ENCODE peak calls at places on chromosomes 5 and 9, in ten cellular contexts. Y, S, H, M, N, X, I, B, V and L are unnamed samples. For H3K4me1, the result is how much of the 10 kb centered on the place peaks cover.

GRCh38 chr9:36276840-36277239 is 18.6 kb upstream of the GNE start:
- DNase-seq in Y (no peak), S (no peak), H (no peak), M (no peak), N (peak), X (peak), I (peak), B (no peak), V (no peak), L (no peak)

GRCh38 chr5:81549123-81549522 is 155.2 kb upstream of the ACOT12 start:
- DNase-seq in Y (no peak), S (no peak), H (no peak), M (no peak), N (no peak), X (no peak), I (no peak), B (no peak), V (no peak), L (no peak)

GRCh38 chr5:641331-641765 is 29.2 kb downstream of the CEP72 start:
- DNase-seq in Y (no peak), S (no peak), H (no peak), M (no peak), N (no peak), X (no peak), I (no peak), B (no peak), V (no peak), L (no peak)

GRCh38 chr5:54834121-54834842 is 151.1 kb downstream of the ESM1 start:
- DNase-seq in Y (no peak), S (no peak), H (peak), M (no peak), N (peak), X (no peak), I (no peak), B (no peak), V (no peak), L (no peak)

GRCh38 chr9:134709512-134710270 is 68.1 kb downstream of the COL5A1 start:
- DNase-seq in Y (peak), S (no peak), H (peak), M (peak), N (peak), X (no peak), I (no peak), B (no peak), V (no peak), L (peak)

GRCh38 chr9:137304383-137305059 is 2.5 kb upstream of the NRARP start:
- DNase-seq in Y (peak), S (no peak), H (peak), M (peak), N (no peak), X (peak), I (peak), B (no peak), V (peak), L (no peak)

GRCh38 chr9:71725590-71726338 is 42.5 kb downstream of the CEMIP2 start:
- DNase-seq in Y (no peak), S (no peak), H (no peak), M (no peak), N (no peak), X (no peak), I (peak), B (no peak), V (no peak), L (no peak)

GRCh38 chr5:107431998-107432397 is 238.7 kb downstream of the EFNA5 start:
- DNase-seq in Y (no peak), S (no peak), H (no peak), M (no peak), N (no peak), X (no peak), I (peak), B (no peak), V (no peak), L (peak)

GRCh38 chr5:135439426-135440205 is 7.5 kb downstream of the DCANP1 start:
- DNase-seq in Y (no peak), S (peak), H (no peak), M (no peak), N (no peak), X (no peak), I (no peak), B (peak), V (peak), L (no peak)

GRCh38 chr9:106921341-106921899 is 58.5 kb downstream of the ZNF462 start:
- DNase-seq in Y (no peak), S (peak), H (no peak), M (no peak), N (peak), X (peak), I (peak), B (no peak), V (no peak), L (peak)

GRCh38 chr9:130931508-130932150 is 7.4 kb downstream of the FIBCD1 start:
- DNase-seq in Y (no peak), S (no peak), H (no peak), M (no peak), N (no peak), X (no peak), I (peak), B (no peak), V (no peak), L (no peak)

GRCh38 chr9:32378993-32379729 is 5.3 kb upstream of the ACO1 start:
- DNase-seq in Y (no peak), S (no peak), H (no peak), M (no peak), N (peak), X (peak), I (peak), B (no peak), V (no peak), L (peak)

GRCh38 chr5:87339986-87340385 is 72.3 kb downstream of the RASA1 start:
- DNase-seq in Y (no peak), S (no peak), H (no peak), M (no peak), N (no peak), X (no peak), I (no peak), B (no peak), V (no peak), L (no peak)

GRCh38 chr5:110727025-110727314 is 499 bp upstream of the TMEM232 start:
- DNase-seq in Y (no peak), S (no peak), H (no peak), M (no peak), N (no peak), X (peak), I (no peak), B (no peak), V (no peak), L (no peak)

GRCh38 chr5:154477382-154478223 is 424 bp downstream of the HAND1 start:
- DNase-seq in Y (peak), S (no peak), H (no peak), M (peak), N (no peak), X (peak), I (no peak), B (peak), V (no peak), L (peak)

GRCh38 chr9:22111871-22112247 is 102.8 kb upstream of the CDKN2B start:
- DNase-seq in Y (no peak), S (no peak), H (no peak), M (no peak), N (no peak), X (no peak), I (no peak), B (no peak), V (no peak), L (no peak)

GRCh38 chr5:94849821-94850736 is 231.6 kb downstream of the SLF1 start:
- DNase-seq in Y (no peak), S (no peak), H (no peak), M (no peak), N (no peak), X (peak), I (peak), B (no peak), V (no peak), L (peak)

GRCh38 chr5:18394154-18394804 is 760.0 kb downstream of the TAF11L14 start:
- DNase-seq in Y (no peak), S (peak), H (no peak), M (no peak), N (no peak), X (peak), I (peak), B (peak), V (peak), L (peak)

GRCh38 chr5:123156577-123157296 is 67.7 kb downstream of the PRDM6 start:
- DNase-seq in Y (no peak), S (no peak), H (no peak), M (no peak), N (no peak), X (no peak), I (peak), B (no peak), V (no peak), L (no peak)

GRCh38 chr5:115433918-115434317 is 110.7 kb downstream of the FEM1C start:
- DNase-seq in Y (no peak), S (no peak), H (no peak), M (no peak), N (no peak), X (no peak), I (no peak), B (no peak), V (no peak), L (no peak)

GRCh38 chr9:78548666-78549065 is 251.7 kb downstream of the PSAT1 start:
- DNase-seq in Y (no peak), S (no peak), H (no peak), M (no peak), N (no peak), X (no peak), I (no peak), B (no peak), V (no peak), L (no peak)

GRCh38 chr9:123893831-123894460 is 36.0 kb downstream of the DENND1A start:
- DNase-seq in Y (no peak), S (no peak), H (no peak), M (no peak), N (no peak), X (no peak), I (no peak), B (no peak), V (no peak), L (peak)

GRCh38 chr9:81868145-81868544 is 60.1 kb upstream of the SPATA31D4 start:
- DNase-seq in Y (no peak), S (no peak), H (no peak), M (no peak), N (no peak), X (no peak), I (no peak), B (no peak), V (no peak), L (no peak)

GRCh38 chr5:170482511-170482910 is 21.3 kb upstream of the KCNIP1 start:
- DNase-seq in Y (no peak), S (no peak), H (no peak), M (no peak), N (no peak), X (no peak), I (no peak), B (peak), V (no peak), L (no peak)

GRCh38 chr5:160230686-160231527 is 1.6 kb downstream of the FABP6 start:
- DNase-seq in Y (no peak), S (peak), H (no peak), M (peak), N (no peak), X (no peak), I (no peak), B (no peak), V (peak), L (no peak)

GRCh38 chr5:175246242-175246891 is 197.6 kb downstream of the DRD1 start:
- DNase-seq in Y (no peak), S (peak), H (no peak), M (peak), N (no peak), X (no peak), I (peak), B (no peak), V (no peak), L (peak)

GRCh38 chr9:136043386-136044054 is 51.6 kb downstream of the NACC2 start:
- DNase-seq in Y (peak), S (no peak), H (no peak), M (no peak), N (no peak), X (no peak), I (no peak), B (peak), V (no peak), L (no peak)

GRCh38 chr9:133476531-133476930 is 2.4 kb downstream of the SLC2A6 start:
- DNase-seq in Y (peak), S (no peak), H (no peak), M (no peak), N (no peak), X (no peak), I (no peak), B (no peak), V (no peak), L (no peak)

DNA sequence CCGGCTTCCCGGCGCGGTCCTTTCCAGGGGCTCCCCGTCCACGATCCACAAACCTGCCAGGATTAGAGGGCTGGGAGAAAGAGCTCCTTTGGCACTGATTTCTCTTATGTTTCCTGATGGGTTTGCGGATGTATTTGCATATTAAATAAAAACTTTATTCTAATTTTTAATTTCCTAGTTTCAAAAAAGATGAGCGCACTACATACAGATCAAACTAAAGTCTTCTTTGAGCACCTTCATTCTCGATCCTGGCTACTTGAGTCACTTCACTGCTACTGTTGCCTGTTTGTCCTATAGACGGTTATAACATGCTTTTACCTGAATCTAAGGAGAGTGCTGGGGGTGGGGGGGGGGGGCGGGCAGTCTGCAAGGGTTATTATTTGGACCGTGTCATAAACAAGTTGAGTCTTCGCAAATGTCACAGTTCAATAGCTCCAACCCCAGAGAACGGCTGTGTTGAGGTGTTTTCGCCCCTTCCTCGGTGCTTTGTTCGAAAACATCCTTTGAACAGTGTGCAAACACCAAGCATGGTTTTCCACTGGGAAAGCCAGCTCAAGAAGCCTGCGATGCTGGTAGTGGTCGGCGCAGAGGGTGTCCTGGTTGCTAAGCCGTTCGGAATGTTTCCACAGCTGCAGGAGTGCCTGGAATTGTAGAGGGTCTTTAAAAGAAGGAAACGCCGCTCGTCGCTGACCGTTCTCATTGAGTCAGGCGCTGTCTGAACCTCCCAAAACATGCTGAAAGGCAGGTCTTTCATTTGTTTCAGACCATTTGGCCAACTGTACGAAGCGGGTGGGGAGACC is 1.1 kb upstream of the STK10 start:
- DNase-seq in Y (peak), S (no peak), H (no peak), M (no peak), N (no peak), X (peak), I (peak), B (peak), V (no peak), L (peak)
- H3K4me1 ChIP-seq in Y (under half), S (under half), H (under half), M (under half), N (under half), X (under half), I (under half), B (under half), V (under half), L (under half)

GRCh38 chr5:73749485-73750270 is 123.7 kb downstream of the ARHGEF28 start:
- DNase-seq in Y (no peak), S (peak), H (no peak), M (no peak), N (no peak), X (no peak), I (no peak), B (no peak), V (no peak), L (no peak)
- H3K27ac ChIP-seq in Y (no peak), S (peak), H (peak), M (no peak), N (no peak), X (no peak), I (no peak), B (no peak), V (peak), L (no peak)

DNA sequence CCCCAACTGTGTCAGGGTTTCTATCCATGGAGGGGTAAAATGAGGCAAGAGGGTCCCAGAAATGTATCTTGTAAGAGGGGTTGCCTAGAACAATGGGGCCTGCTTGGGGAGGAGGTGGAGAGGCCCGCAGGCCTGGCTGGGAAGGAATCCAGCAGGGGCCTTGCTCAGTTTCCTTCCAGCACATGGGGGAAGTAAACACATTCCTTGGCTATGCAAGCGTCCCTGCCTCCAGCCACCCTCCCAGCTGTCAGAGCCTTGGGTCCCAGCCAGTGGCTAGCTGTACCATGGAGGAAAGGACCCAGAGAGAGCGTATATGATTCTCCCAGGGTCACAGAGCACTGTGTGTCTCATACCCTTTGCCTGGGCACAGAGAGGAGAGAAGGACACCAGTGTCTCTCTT is 71.1 kb upstream of the IL17B start:
- DNase-seq in Y (peak), S (no peak), H (peak), M (peak), N (peak), X (no peak), I (peak), B (no peak), V (peak), L (no peak)
- H3K4me1 ChIP-seq in Y (under half), S (under half), H (half or more), M (under half), N (half or more), X (under half), I (under half), B (under half), V (half or more), L (under half)

GRCh38 chr5:127031147-127031862 is 947 bp upstream of the MARCHF3 start:
- DNase-seq in Y (peak), S (peak), H (peak), M (peak), N (no peak), X (peak), I (peak), B (no peak), V (peak), L (no peak)
- H3K27ac ChIP-seq in Y (no peak), S (peak), H (peak), M (no peak), N (peak), X (no peak), I (peak), B (no peak), V (peak), L (peak)

GRCh38 chr5:88821161-88821560 is 61.8 kb downstream of the MEF2C start:
- DNase-seq in Y (no peak), S (no peak), H (no peak), M (no peak), N (no peak), X (no peak), I (no peak), B (no peak), V (no peak), L (no peak)
- H3K4me1 ChIP-seq in Y (under half), S (under half), H (under half), M (under half), N (under half), X (under half), I (under half), B (under half), V (under half), L (under half)

GRCh38 chr5:25568989-25569625 is 924.3 kb upstream of the CDH10 start:
- DNase-seq in Y (no peak), S (no peak), H (no peak), M (no peak), N (no peak), X (no peak), I (peak), B (no peak), V (no peak), L (peak)
- H3K27ac ChIP-seq in Y (no peak), S (no peak), H (no peak), M (no peak), N (no peak), X (no peak), I (peak), B (no peak), V (no peak), L (no peak)